ENCODE peak calls at places on chromosomes 7 and 10, in six cellular contexts. Y is OCI-LY7, Q is HAP-1, O is Peyer's patch, F is left ventricle myocardium inferior, A is stomach. E is an unnamed sample. For H3K4me1, H3K36me3 and H3K9me3, the result is how much of the 10 kb centered on the place peaks cover.

GRCh38 chr10:132918264-132918616 is 24.1 kb downstream of the CFAP46 start:
- DNase-seq in F (no peak), A (no peak), Y (no peak), O (no peak), Q (no peak), E (no peak)

GRCh38 chr7:18087031-18087686 is 59.5 kb upstream of the PRPS1L1 start:
- DNase-seq in A (no peak), F (peak), Q (peak), O (no peak), Y (no peak), E (no peak)

GRCh38 chr10:90718185-90718584 is 139.7 kb downstream of the HTR7 start:
- DNase-seq in Q (no peak), O (no peak), A (no peak), F (no peak), Y (no peak), E (no peak)

GRCh38 chr10:114172776-114173555 is 1.0 kb downstream of the CCDC186 start:
- DNase-seq in A (no peak), Y (no peak), F (no peak), Q (no peak), O (no peak), E (no peak)

GRCh38 chr7:74051193-74051592 is 23.2 kb downstream of the ELN start:
- DNase-seq in O (no peak), Q (no peak), F (no peak), A (no peak), Y (no peak), E (no peak)

GRCh38 chr7:149209518-149210269 is 14.3 kb downstream of the ZNF282 start:
- DNase-seq in F (no peak), A (peak), O (peak), Y (peak), Q (peak), E (peak)

GRCh38 chr10:73810735-73811465 is 498 bp downstream of the NDST2 start:
- DNase-seq in O (peak), Q (peak), Y (peak), A (peak), F (peak), E (peak)

GRCh38 chr7:30027065-30027456 is 559 bp upstream of the FKBP14 start:
- DNase-seq in Y (peak), A (no peak), O (peak), F (no peak), Q (no peak), E (peak)

GRCh38 chr7:1659696-1660095 is 10.4 kb upstream of the ELFN1 start:
- DNase-seq in O (no peak), Q (no peak), F (no peak), Y (no peak), A (no peak), E (no peak)

GRCh38 chr7:131011437-131011752 is 277.4 kb upstream of the KLF14 start:
- DNase-seq in Y (no peak), A (no peak), Q (peak), O (no peak), F (no peak), E (peak)

GRCh38 chr7:131011976-131012375 is 278.0 kb upstream of the KLF14 start:
- DNase-seq in A (no peak), Y (no peak), O (no peak), Q (peak), F (no peak), E (peak)

GRCh38 chr7:131008840-131009651 is 275.0 kb upstream of the KLF14 start:
- DNase-seq in F (no peak), O (no peak), A (no peak), Y (no peak), Q (no peak), E (no peak)

GRCh38 chr7:131010714-131011436 is 276.9 kb upstream of the KLF14 start:
- DNase-seq in Q (no peak), A (no peak), O (no peak), Y (no peak), F (no peak), E (peak)

DNA sequence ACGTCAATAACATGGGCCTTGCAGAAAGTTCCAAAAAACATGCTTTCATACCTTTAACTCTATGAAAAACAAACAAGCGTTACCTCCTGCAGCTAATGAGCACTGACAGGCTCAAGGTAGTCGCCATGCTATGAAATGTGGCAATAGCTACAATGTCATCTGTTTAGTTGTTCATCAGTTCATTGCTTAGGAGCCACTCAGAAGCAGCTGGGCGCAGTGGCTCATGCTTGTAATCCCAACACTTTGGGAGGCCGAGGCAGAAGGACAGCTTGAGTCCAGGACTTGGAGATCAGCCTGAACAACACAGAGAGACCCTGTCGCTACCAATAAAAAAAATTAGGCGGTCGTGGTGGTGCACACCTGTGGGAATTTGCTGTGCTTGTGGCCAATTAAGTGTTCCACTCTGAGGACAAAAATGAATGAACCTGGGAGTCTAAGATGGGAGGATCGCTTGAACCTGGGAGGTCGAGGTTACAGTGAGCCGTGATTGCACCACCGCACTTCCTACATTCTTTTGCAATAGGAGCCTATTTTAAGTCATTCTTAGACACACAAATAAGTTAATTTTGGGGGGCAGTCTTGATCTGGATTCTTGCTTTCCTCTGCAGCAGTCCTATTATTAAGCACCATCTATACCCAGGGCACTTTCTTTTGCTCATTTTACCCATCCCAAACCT is 276.2 kb upstream of the KLF14 start:
- DNase-seq in O (no peak), F (no peak), A (no peak), Y (no peak), Q (no peak), E (no peak)
- H3K4me1 ChIP-seq in O (under half), F (half or more), A (half or more), Y (under half), Q (under half), E (half or more)

GRCh38 chr7:44385384-44386138 is 60.2 kb upstream of the CAMK2B start:
- DNase-seq in A (peak), Q (no peak), O (no peak), Y (no peak), F (no peak), E (no peak)

GRCh38 chr7:44390701-44391100 is 65.3 kb upstream of the CAMK2B start:
- DNase-seq in Y (no peak), A (peak), F (no peak), Q (no peak), O (no peak), E (no peak)

GRCh38 chr7:44387427-44387826 is 62.0 kb upstream of the CAMK2B start:
- DNase-seq in Q (no peak), F (no peak), Y (no peak), O (no peak), A (peak), E (no peak)

GRCh38 chr7:44386139-44386913 is 60.9 kb upstream of the CAMK2B start:
- DNase-seq in A (peak), F (no peak), Y (no peak), Q (no peak), O (no peak), E (no peak)

DNA sequence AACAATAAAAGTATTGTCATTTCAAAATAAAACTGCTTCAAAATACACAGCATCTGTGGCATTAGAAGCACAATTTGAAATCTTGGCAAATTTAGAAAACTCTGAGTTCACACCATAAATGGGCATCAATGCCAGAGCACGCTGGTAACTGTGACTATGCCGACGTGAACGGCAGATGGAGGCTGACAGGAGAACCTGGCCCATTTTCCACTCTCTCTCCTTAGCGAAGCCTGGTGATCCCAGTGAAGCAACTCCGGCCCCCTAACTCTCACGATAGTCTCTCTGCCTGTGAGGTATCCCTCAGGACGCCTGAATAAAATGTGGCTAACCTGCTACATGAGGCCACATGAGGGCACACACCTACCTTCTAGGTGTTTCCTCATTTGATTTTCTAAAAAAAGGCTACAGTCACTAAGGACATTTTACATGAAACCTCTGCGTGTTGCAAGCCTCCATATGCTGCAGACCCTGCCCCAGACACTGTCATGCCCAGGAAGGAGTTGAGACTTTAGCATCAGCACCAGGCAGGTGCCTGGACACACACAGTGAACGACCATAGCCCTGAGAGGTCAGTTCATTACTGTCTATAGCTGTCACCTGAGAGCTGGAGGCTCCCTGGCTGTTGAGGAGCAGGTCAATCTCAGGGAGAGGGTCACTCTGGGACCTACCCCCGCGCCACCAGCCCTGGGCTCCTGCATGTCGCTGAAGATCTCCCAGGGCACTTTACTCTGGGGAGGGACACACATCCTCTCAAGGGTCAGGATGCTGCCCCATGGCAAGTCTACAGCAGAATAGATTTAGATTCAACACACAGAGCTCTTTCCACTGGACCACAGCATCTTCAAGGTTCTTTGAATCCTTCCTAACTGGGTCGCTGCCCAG is 62.9 kb upstream of the CAMK2B start:
- DNase-seq in F (no peak), A (peak), Y (no peak), O (no peak), Q (no peak), E (no peak)
- H3K36me3 ChIP-seq in F (half or more), A (half or more), Y (half or more), O (under half), Q (under half), E (half or more)

GRCh38 chr7:158248816-158249215 is 338.8 kb downstream of the PTPRN2 start:
- DNase-seq in Q (no peak), O (no peak), A (no peak), Y (no peak), F (no peak), E (no peak)
- H3K9me3 ChIP-seq in Q (under half), O (under half), A (under half), Y (under half), F (under half), E (under half)

GRCh38 chr7:55081067-55081853 is 62.4 kb downstream of the EGFR start:
- DNase-seq in Q (no peak), Y (no peak), A (no peak), O (no peak), F (no peak), E (no peak)
- H3K4me1 ChIP-seq in Q (under half), Y (under half), A (under half), O (under half), F (under half), E (under half)